ENCODE peak calls at places on chromosomes 1 and 21, in eight cellular contexts. I is fibroblast of the aortic adventitia; F is left cardiac atrium; V is small intestine; O is upper lobe of right lung; D is NCI-H345; M is activated CD8-positive, alpha-beta memory T cell treated with anti-CD3 and anti-CD28 coated beads, Interleukin-2, amount 50 U/mL, for 4 hours; T is EL. C is an unnamed sample.

GRCh38 chr1:66767590-66767989 is 15.3 kb downstream of the DYNLT5 start:
- DNase-seq in I (no peak), F (no peak), V (no peak), O (no peak), D (no peak), M (no peak), T (no peak), C (no peak)

GRCh38 chr1:2496746-2497145 is 20.7 kb downstream of the PLCH2 start:
- DNase-seq in I (no peak), F (no peak), V (no peak), O (no peak), D (no peak), M (no peak), T (no peak), C (no peak)

GRCh38 chr21:21341041-21341440 is 342.8 kb downstream of the NCAM2 start:
- DNase-seq in I (no peak), F (no peak), V (no peak), O (no peak), D (no peak), M (no peak), T (no peak), C (no peak)

GRCh38 chr1:101086783-101087182 is 61.2 kb upstream of the DPH5 start:
- DNase-seq in I (no peak), F (no peak), V (no peak), O (no peak), D (no peak), M (no peak), T (no peak), C (peak; percentile 5)

GRCh38 chr1:77188770-77189169 is 30.5 kb downstream of the PIGK start:
- DNase-seq in I (no peak), F (no peak), V (no peak), O (no peak), D (no peak), M (no peak), T (no peak), C (no peak)

GRCh38 chr1:70146488-70146887 is 58.9 kb downstream of the LRRC40 start:
- DNase-seq in I (no peak), F (no peak), V (no peak), O (no peak), D (no peak), M (no peak), T (peak; percentile 56), C (peak; percentile 78)

GRCh38 chr21:38813554-38813953 is 7.8 kb downstream of the ETS2 start:
- DNase-seq in I (no peak), F (no peak), V (peak; percentile 79), O (no peak), D (peak; percentile 14), M (no peak), T (no peak), C (no peak)

GRCh38 chr1:12616709-12617373 is 1.2 kb downstream of the DHRS3 start:
- DNase-seq in I (no peak), F (peak; percentile 52), V (peak; percentile 26), O (peak; percentile 79), D (peak; percentile 39), M (peak; percentile 42), T (peak; percentile 36), C (no peak)

GRCh38 chr1:61674221-61674620 is 50.7 kb downstream of the TM2D1 start:
- DNase-seq in I (no peak), F (no peak), V (no peak), O (no peak), D (no peak), M (no peak), T (no peak), C (peak; percentile 70)

GRCh38 chr1:34923490-34923889 is 6.0 kb downstream of the DLGAP3 start:
- DNase-seq in I (no peak), F (no peak), V (no peak), O (no peak), D (no peak), M (no peak), T (no peak), C (no peak)

GRCh38 chr1:29384496-29385015 is 148.2 kb downstream of the PTPRU start:
- DNase-seq in I (no peak), F (no peak), V (no peak), O (no peak), D (no peak), M (no peak), T (no peak), C (no peak)

GRCh38 chr1:194300340-194300739 is 1113.9 kb upstream of the B3GALT2 start:
- DNase-seq in I (no peak), F (no peak), V (peak; percentile 13), O (no peak), D (no peak), M (no peak), T (no peak), C (peak; percentile 1)

GRCh38 chr1:111789666-111790316 is 34.1 kb downstream of the DDX20 start:
- DNase-seq in I (peak; percentile 82), F (no peak), V (no peak), O (no peak), D (no peak), M (no peak), T (no peak), C (no peak)

GRCh38 chr1:1371741-1372711 is 3.0 kb downstream of the AURKAIP1 start:
- DNase-seq in I (peak; percentile 54), F (peak; percentile 70), V (peak; percentile 55), O (peak; percentile 86), D (peak; percentile 57), M (peak; percentile 80), T (peak; percentile 61), C (peak; percentile 38)

GRCh38 chr1:52920791-52921291 is 699 bp downstream of the ECHDC2 start:
- DNase-seq in I (no peak), F (peak; percentile 36), V (peak; percentile 34), O (peak; percentile 77), D (no peak), M (no peak), T (peak; percentile 35), C (no peak)

GRCh38 chr1:89065077-89065868 is at the start of gene GBP1:
- DNase-seq in I (peak; percentile 88), F (no peak), V (peak; percentile 77), O (no peak), D (no peak), M (no peak), T (peak; percentile 89), C (peak; percentile 88)

GRCh38 chr1:163974120-163974519 is 584.9 kb upstream of the PBX1 start:
- DNase-seq in I (no peak), F (no peak), V (no peak), O (no peak), D (no peak), M (no peak), T (no peak), C (no peak)

GRCh38 chr1:182235952-182236650 is 155.5 kb downstream of the GLUL start:
- DNase-seq in I (no peak), F (peak; percentile 49), V (peak; percentile 48), O (no peak), D (peak; percentile 98), M (no peak), T (no peak), C (peak; percentile 3)

GRCh38 chr1:55049914-55050278 is 10.5 kb downstream of the PCSK9 start:
- DNase-seq in I (peak; percentile 62), F (peak; percentile 73), V (peak; percentile 8), O (no peak), D (no peak), M (no peak), T (no peak), C (peak; percentile 58)

GRCh38 chr21:17925000-17925610 is 105.9 kb upstream of the C21orf91 start:
- DNase-seq in I (peak; percentile 63), F (no peak), V (peak; percentile 64), O (no peak), D (peak; percentile 84), M (peak; percentile 33), T (peak; percentile 49), C (peak; percentile 54)

GRCh38 chr1:2242814-2243725 is 15.0 kb downstream of the SKI start:
- DNase-seq in I (no peak), F (peak; percentile 58), V (no peak), O (no peak), D (no peak), M (no peak), T (no peak), C (no peak)

GRCh38 chr1:212556822-212557549 is 51.6 kb upstream of the ATF3 start:
- DNase-seq in I (no peak), F (no peak), V (no peak), O (no peak), D (no peak), M (no peak), T (no peak), C (no peak)

GRCh38 chr1:34982820-34983376 is 2.2 kb downstream of the TMEM35B start:
- DNase-seq in I (no peak), F (no peak), V (no peak), O (no peak), D (no peak), M (no peak), T (no peak), C (no peak)

GRCh38 chr1:214281902-214282695 is 1.1 kb downstream of the SMYD2 start:
- DNase-seq in I (peak; percentile 56), F (peak; percentile 32), V (peak; percentile 40), O (no peak), D (no peak), M (no peak), T (peak; percentile 82), C (peak; percentile 69)

GRCh38 chr21:30329203-30329868 is 8.2 kb downstream of the KRTAP27-1 start:
- DNase-seq in I (no peak), F (no peak), V (no peak), O (no peak), D (no peak), M (no peak), T (no peak), C (no peak)

GRCh38 chr1:158011714-158012113 is 18.3 kb downstream of the KIRREL1 start:
- DNase-seq in I (peak; percentile 43), F (no peak), V (no peak), O (no peak), D (no peak), M (no peak), T (no peak), C (peak; percentile 64)

GRCh38 chr1:21468597-21468996 is 28.7 kb downstream of the NBPF3 start:
- DNase-seq in I (peak; percentile 27), F (peak; percentile 28), V (peak; percentile 9), O (no peak), D (no peak), M (no peak), T (peak; percentile 46), C (peak; percentile 37)

GRCh38 chr1:185735667-185736105 is 1.5 kb downstream of the HMCN1 start:
- DNase-seq in I (peak; percentile 42), F (no peak), V (no peak), O (no peak), D (no peak), M (no peak), T (peak; percentile 2), C (peak; percentile 7)

GRCh38 chr1:235442788-235443429 is 61.3 kb downstream of the B3GALNT2 start:
- DNase-seq in I (peak; percentile 80), F (no peak), V (no peak), O (no peak), D (no peak), M (no peak), T (peak; percentile 69), C (peak; percentile 83)

GRCh38 chr21:36125513-36126121 is 9.3 kb upstream of the CBR3 start:
- DNase-seq in I (peak; percentile 71), F (peak; percentile 50), V (peak; percentile 56), O (peak; percentile 70), D (peak; percentile 68), M (peak; percentile 56), T (peak; percentile 49), C (peak; percentile 70)

GRCh38 chr1:205430631-205431305 is 8.9 kb upstream of the LEMD1 start:
- DNase-seq in I (peak; percentile 56), F (peak; percentile 59), V (peak; percentile 53), O (peak; percentile 75), D (peak; percentile 8), M (peak; percentile 66), T (peak; percentile 41), C (peak; percentile 33)

GRCh38 chr21:26137379-26138060 is 33.0 kb downstream of the APP start:
- DNase-seq in I (no peak), F (no peak), V (no peak), O (no peak), D (no peak), M (no peak), T (no peak), C (no peak)

GRCh38 chr1:82565146-82565545 is 764.4 kb downstream of the ADGRL2 start:
- DNase-seq in I (peak; percentile 79), F (no peak), V (no peak), O (no peak), D (no peak), M (no peak), T (peak; percentile 75), C (peak; percentile 19)

C was measured in IMR-90.